ENCODE peak calls at places on chromosomes 1 and 21, in eight cellular contexts. U is tibial nerve, M is fibroblast of pulmonary artery, S is GM12878, F is mucosa of descending colon, B is astrocyte of the spinal cord, Q is esophagus squamous epithelium, C is skeletal muscle cell. P is an unnamed sample.

GRCh38 chr1:73800376-73800775 is 397.6 kb downstream of the LRRIQ3 start:
- DNase-seq in U (no peak), M (peak), S (no peak), F (no peak), B (peak), Q (no peak), C (peak), P (peak)

GRCh38 chr1:167629681-167630567 is at the start of gene RCSD1:
- DNase-seq in U (no peak), M (peak), S (no peak), F (no peak), B (no peak), Q (no peak), C (no peak), P (no peak)

GRCh38 chr1:46248122-46248920 is 758 bp downstream of the RAD54L start:
- DNase-seq in U (no peak), M (no peak), S (no peak), F (peak), B (no peak), Q (no peak), C (no peak), P (no peak)

GRCh38 chr1:72000809-72001208 is 281.5 kb downstream of the NEGR1 start:
- DNase-seq in U (no peak), M (peak), S (no peak), F (peak), B (peak), Q (no peak), C (no peak), P (peak)

GRCh38 chr1:45687014-45687752 is 798 bp upstream of the TMEM69 start:
- DNase-seq in U (peak), M (peak), S (peak), F (peak), B (peak), Q (peak), C (peak), P (peak)

GRCh38 chr1:96756789-96757188 is 35.2 kb downstream of the PTBP2 start:
- DNase-seq in U (no peak), M (peak), S (no peak), F (no peak), B (no peak), Q (no peak), C (no peak), P (no peak)

GRCh38 chr1:47548188-47548587 is 110.3 kb downstream of the FOXD2 start:
- DNase-seq in U (no peak), M (no peak), S (no peak), F (no peak), B (no peak), Q (no peak), C (no peak), P (no peak)

GRCh38 chr1:29635501-29636263 is 399.4 kb downstream of the PTPRU start:
- DNase-seq in U (no peak), M (no peak), S (no peak), F (no peak), B (no peak), Q (no peak), C (no peak), P (no peak)

GRCh38 chr1:61280457-61280856 is 198.1 kb downstream of the NFIA start:
- DNase-seq in U (no peak), M (no peak), S (no peak), F (no peak), B (no peak), Q (no peak), C (no peak), P (no peak)

GRCh38 chr1:180674603-180675530 is 43.0 kb downstream of the XPR1 start:
- DNase-seq in U (no peak), M (peak), S (no peak), F (no peak), B (peak), Q (no peak), C (no peak), P (peak)

GRCh38 chr1:161473363-161473762 is 31.9 kb upstream of the FCGR2A start:
- DNase-seq in U (no peak), M (peak), S (no peak), F (peak), B (no peak), Q (no peak), C (no peak), P (peak)

GRCh38 chr1:19377812-19378718 is 65.9 kb downstream of the SLC66A1 start:
- DNase-seq in U (no peak), M (no peak), S (no peak), F (no peak), B (no peak), Q (no peak), C (no peak), P (no peak)

GRCh38 chr21:46500224-46500861 is 41.7 kb downstream of the DIP2A start:
- DNase-seq in U (no peak), M (peak), S (no peak), F (no peak), B (peak), Q (no peak), C (no peak), P (peak)

GRCh38 chr1:53340660-53341520 is 13.0 kb upstream of the LRP8 start:
- DNase-seq in U (no peak), M (no peak), S (no peak), F (no peak), B (no peak), Q (no peak), C (no peak), P (no peak)

GRCh38 chr1:34906756-34907155 is 22.7 kb downstream of the DLGAP3 start:
- DNase-seq in U (no peak), M (no peak), S (no peak), F (no peak), B (no peak), Q (no peak), C (no peak), P (no peak)

GRCh38 chr21:29436143-29436542 is 137.4 kb downstream of the BACH1 start:
- DNase-seq in U (no peak), M (peak), S (no peak), F (no peak), B (no peak), Q (no peak), C (peak), P (no peak)

GRCh38 chr21:29430581-29430980 is 131.9 kb downstream of the BACH1 start:
- DNase-seq in U (no peak), M (no peak), S (no peak), F (no peak), B (no peak), Q (no peak), C (no peak), P (no peak)

GRCh38 chr21:29431680-29432079 is 133.0 kb downstream of the BACH1 start:
- DNase-seq in U (no peak), M (no peak), S (no peak), F (no peak), B (no peak), Q (no peak), C (no peak), P (no peak)

GRCh38 chr21:29434081-29434480 is 135.4 kb downstream of the BACH1 start:
- DNase-seq in U (no peak), M (no peak), S (peak), F (no peak), B (peak), Q (no peak), C (no peak), P (peak)

DNA sequence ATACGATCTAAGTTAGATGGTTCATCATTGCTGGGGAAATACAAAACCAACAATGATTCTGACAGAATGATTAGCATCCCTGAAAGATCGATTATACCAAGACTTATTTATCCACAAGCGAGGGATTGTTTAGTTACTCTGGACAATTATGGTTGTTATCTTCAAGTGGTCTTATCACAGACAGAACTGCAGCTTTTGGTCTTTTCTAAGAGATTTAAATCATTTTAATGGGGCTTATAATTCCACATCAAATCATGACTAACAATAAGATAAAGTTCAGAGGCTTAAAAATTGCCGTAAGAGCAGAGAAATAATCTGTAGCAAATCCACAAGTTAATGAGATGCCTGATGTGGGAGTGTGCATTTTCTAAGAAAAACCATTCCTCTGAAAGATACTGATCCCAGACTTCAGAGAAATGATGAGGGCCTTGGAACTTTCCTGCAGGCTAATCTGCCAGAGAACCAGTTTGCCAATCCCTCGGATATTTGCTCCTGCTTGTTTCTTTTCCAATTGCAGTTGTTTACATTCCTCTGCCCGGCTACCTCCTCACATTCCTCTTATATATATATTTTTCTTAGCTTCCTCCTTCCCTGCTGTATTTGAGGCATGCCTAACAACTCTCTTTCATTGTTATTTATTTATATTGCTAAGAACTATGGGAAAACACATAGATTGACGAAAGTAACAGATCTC is 134.8 kb downstream of the BACH1 start:
- DNase-seq in U (no peak), M (peak), S (no peak), F (no peak), B (peak), Q (no peak), C (no peak), P (peak)
- H3K4me3 ChIP-seq in U (no peak), M (no peak), S (no peak), F (no peak), B (no peak), Q (no peak), C (no peak), P (no peak)

GRCh38 chr21:18244721-18245486 is at the start of gene CHODL:
- DNase-seq in U (no peak), M (no peak), S (no peak), F (no peak), B (peak), Q (no peak), C (no peak), P (no peak)

GRCh38 chr21:18249542-18250152 is 5.0 kb downstream of the CHODL start:
- DNase-seq in U (no peak), M (no peak), S (no peak), F (no peak), B (no peak), Q (no peak), C (no peak), P (no peak)

GRCh38 chr21:18248171-18248570 is 3.5 kb downstream of the CHODL start:
- DNase-seq in U (no peak), M (no peak), S (no peak), F (no peak), B (no peak), Q (no peak), C (no peak), P (no peak)

GRCh38 chr21:18251065-18251464 is 6.4 kb downstream of the CHODL start:
- DNase-seq in U (no peak), M (no peak), S (no peak), F (no peak), B (no peak), Q (no peak), C (no peak), P (no peak)

GRCh38 chr21:18245493-18245967 is 897 bp downstream of the CHODL start:
- DNase-seq in U (no peak), M (no peak), S (no peak), F (no peak), B (peak), Q (no peak), C (no peak), P (no peak)
- H3K4me3 ChIP-seq in U (peak), M (no peak), S (no peak), F (no peak), B (peak), Q (peak), C (peak), P (no peak)

GRCh38 chr21:45362077-45362747 is 42.8 kb upstream of the COL18A1 start:
- DNase-seq in U (no peak), M (no peak), S (no peak), F (no peak), B (no peak), Q (no peak), C (no peak), P (no peak)

GRCh38 chr21:45359451-45360217 is 45.3 kb upstream of the COL18A1 start:
- DNase-seq in U (no peak), M (no peak), S (no peak), F (no peak), B (no peak), Q (no peak), C (no peak), P (no peak)

GRCh38 chr21:45358711-45359310 is 46.2 kb upstream of the COL18A1 start:
- DNase-seq in U (no peak), M (no peak), S (no peak), F (no peak), B (no peak), Q (no peak), C (no peak), P (no peak)

GRCh38 chr21:45362748-45363145 is 42.2 kb upstream of the COL18A1 start:
- DNase-seq in U (no peak), M (no peak), S (no peak), F (no peak), B (no peak), Q (no peak), C (no peak), P (no peak)

DNA sequence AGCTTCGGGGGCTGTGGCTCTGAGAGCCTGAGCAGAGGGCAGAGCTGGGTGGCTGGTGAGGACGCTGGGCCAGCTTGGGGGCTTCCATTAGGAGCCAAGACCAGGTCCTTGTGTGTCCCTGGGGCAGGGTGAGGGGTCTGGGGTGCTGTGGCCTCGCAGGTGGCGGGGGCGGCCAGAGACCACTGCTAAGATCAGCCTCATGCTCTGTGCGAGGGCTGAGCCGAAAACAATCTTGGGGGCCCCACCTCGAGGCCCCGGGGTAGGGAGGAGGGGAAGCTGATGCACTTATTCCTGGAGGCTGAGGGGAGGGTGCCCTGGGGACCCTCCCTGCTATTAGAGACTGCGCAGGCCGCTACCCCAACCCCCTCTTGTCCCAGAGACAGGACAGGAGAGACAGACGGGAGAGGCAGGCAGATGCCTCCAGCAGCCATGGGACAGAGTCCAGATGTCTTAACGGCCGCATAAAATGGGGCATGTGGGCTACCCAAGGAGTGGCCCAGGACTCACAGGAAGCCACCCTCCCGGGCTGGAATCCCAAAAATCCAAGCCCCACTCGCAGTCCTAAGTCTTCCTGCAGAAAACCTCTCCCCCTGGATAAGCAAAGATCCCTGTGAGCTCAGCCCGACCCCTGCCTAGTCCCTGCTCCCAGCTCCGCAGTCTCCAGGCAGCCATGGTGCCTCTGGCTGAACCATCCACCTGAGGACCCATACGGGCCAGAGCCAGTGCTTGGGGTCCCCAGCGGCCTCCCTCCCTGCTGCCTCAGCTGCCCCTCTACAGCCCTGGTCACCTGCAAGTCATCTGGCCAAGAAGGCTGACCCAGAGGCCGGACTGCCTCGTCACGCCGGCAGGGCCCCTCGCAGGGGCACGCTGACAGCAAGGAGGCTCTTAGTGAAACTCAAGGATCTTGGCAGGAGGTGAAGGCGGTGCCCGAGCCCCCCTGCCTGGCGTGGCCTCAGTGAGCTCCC is 43.6 kb upstream of the COL18A1 start:
- DNase-seq in U (no peak), M (no peak), S (no peak), F (no peak), B (no peak), Q (no peak), C (no peak), P (peak)
- H3K4me3 ChIP-seq in U (no peak), M (no peak), S (no peak), F (no peak), B (no peak), Q (no peak), C (no peak), P (no peak)

DNA sequence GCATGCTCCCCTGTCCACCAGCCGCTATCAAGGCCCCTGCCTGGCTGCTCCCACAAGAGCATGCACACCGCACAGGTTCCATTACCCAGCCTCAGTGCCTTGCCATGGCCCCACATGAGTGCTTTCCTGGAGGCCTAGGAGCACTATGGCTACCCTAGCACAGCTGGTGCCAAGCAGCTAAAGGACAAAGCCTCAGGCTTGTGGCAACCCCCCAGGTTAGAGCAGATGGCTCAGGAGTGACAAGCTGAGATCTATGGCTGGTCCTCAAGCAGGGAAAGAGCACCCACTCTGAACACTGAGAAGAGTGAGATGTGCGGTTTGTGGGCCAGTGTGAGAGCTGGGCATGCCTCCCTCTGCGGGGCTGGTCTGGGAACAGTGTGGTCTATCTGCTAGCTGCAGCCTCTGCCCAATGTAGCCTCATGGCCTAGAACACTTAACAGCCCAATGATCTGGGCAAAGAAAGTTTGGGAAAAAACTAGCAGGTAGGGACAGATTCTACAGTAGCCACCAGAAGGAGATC is 129.8 kb downstream of the VAV3 start:
- DNase-seq in U (no peak), M (no peak), S (no peak), F (no peak), B (no peak), Q (no peak), C (no peak), P (no peak)
- H3K4me3 ChIP-seq in U (no peak), M (no peak), S (no peak), F (no peak), B (no peak), Q (no peak), C (no peak), P (no peak)

GRCh38 chr1:212287261-212287895 is 2.2 kb downstream of the PPP2R5A start:
- DNase-seq in U (no peak), M (no peak), S (no peak), F (no peak), B (no peak), Q (no peak), C (no peak), P (no peak)
- H3K4me3 ChIP-seq in U (peak), M (peak), S (peak), F (no peak), B (peak), Q (peak), C (peak), P (peak)

DNA sequence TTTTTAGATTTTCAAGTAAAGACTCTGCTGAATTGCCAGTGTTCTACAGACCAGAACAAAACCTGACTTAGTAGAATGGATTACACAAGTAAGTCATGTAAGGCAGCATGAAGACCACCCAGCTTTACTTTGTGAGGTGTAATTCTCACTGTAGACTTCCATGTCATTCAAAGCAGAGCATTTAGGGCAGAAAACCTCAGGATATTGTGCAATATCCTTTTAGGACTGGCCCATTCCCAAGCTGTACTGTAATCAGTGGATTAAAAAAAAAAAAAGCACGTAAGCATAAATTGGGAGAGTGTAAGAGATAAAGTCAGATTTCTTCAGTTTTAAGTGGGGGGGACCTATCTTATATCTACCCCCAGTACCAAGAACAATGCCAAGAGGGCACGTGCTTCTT is 380.5 kb upstream of the PRMT6 start:
- DNase-seq in U (no peak), M (peak), S (no peak), F (no peak), B (no peak), Q (no peak), C (peak), P (peak)
- H3K4me3 ChIP-seq in U (no peak), M (no peak), S (no peak), F (no peak), B (no peak), Q (no peak), C (no peak), P (no peak)

P was measured in fibroblast of villous mesenchyme.